ENCODE peak calls at places on chromosomes 6 and 20, in eight cellular contexts. F, X, P, V, S, M, J and R are unnamed samples.

GRCh38 chr6:149107973-149108372 is 209.5 kb upstream of the TAB2 start:
- DNase-seq in F (no peak), V (no peak), J (no peak), M (no peak), S (no peak), P (no peak), X (no peak), R (no peak)

GRCh38 chr6:23621026-23621425 is 505.0 kb upstream of the NRSN1 start:
- DNase-seq in J (no peak), S (peak), F (no peak), P (no peak), M (no peak), V (no peak), X (no peak), R (no peak)

GRCh38 chr6:34391023-34391485 is 1.4 kb downstream of the NUDT3 start:
- DNase-seq in X (no peak), S (peak), P (no peak), F (peak), J (no peak), V (peak), M (peak), R (peak)

GRCh38 chr6:163531122-163531521 is 116.6 kb downstream of the QKI start:
- DNase-seq in M (no peak), F (no peak), X (peak), V (no peak), S (no peak), P (no peak), J (no peak), R (no peak)

GRCh38 chr6:143160439-143161220 is 99.9 kb downstream of the AIG1 start:
- DNase-seq in F (no peak), J (no peak), X (no peak), V (no peak), S (no peak), P (no peak), M (no peak), R (no peak)

GRCh38 chr6:158648682-158649131 is 1.1 kb upstream of the SYTL3 start:
- DNase-seq in X (peak), P (no peak), V (no peak), F (no peak), J (no peak), M (no peak), S (peak), R (no peak)

GRCh38 chr20:53698321-53698978 is 104.8 kb upstream of the ZNF217 start:
- DNase-seq in S (no peak), P (no peak), F (no peak), V (no peak), M (no peak), X (no peak), J (no peak), R (no peak)

GRCh38 chr6:7848229-7848628 is 62.4 kb downstream of the TXNDC5 start:
- DNase-seq in M (no peak), X (no peak), V (no peak), J (no peak), S (no peak), P (no peak), F (no peak), R (no peak)

GRCh38 chr6:133057352-133057751 is 183.8 kb upstream of the EYA4 start:
- DNase-seq in V (no peak), X (no peak), F (no peak), M (no peak), S (no peak), P (no peak), J (no peak), R (no peak)

GRCh38 chr6:8579372-8579771 is 144.0 kb upstream of the SLC35B3 start:
- DNase-seq in P (no peak), V (no peak), X (no peak), M (no peak), F (no peak), J (no peak), S (no peak), R (peak)

GRCh38 chr6:168709440-168709839 is 268.5 kb downstream of the SMOC2 start:
- DNase-seq in V (no peak), S (no peak), M (no peak), F (no peak), X (no peak), J (no peak), P (no peak), R (no peak)

GRCh38 chr6:24925661-24926060 is 10.1 kb downstream of the RIPOR2 start:
- DNase-seq in X (no peak), S (no peak), M (no peak), J (no peak), P (no peak), F (no peak), V (no peak), R (no peak)